ENCODE peak calls at places on chromosomes 1 and 21, in eight cellular contexts. J is foreskin keratinocyte, B is thoracic aorta, X is colonic mucosa, Z is cardiac muscle cell, C is pancreas, D is upper lobe of right lung, W is astrocyte. U is an unnamed sample. For H3K4me1, the result is how much of the 10 kb centered on the place peaks cover.

GRCh38 chr1:178470411-178470960 is 26.3 kb downstream of the CLEC20A start:
- DNase-seq in J (no peak), B (no peak), X (no peak), Z (no peak), C (no peak), D (no peak), W (no peak), U (no peak)

GRCh38 chr1:160400284-160400645 is at the start of gene VANGL2:
- DNase-seq in J (no peak), B (no peak), X (peak), Z (peak), C (peak), D (peak), W (peak), U (peak)

GRCh38 chr1:204201651-204202050 is 5.4 kb upstream of the KISS1 start:
- DNase-seq in J (no peak), B (no peak), X (no peak), Z (no peak), C (peak), D (no peak), W (no peak), U (no peak)

GRCh38 chr21:36854391-36854790 is 112.1 kb downstream of the HLCS start:
- DNase-seq in J (no peak), B (no peak), X (peak), Z (peak), C (no peak), D (no peak), W (no peak), U (no peak)

GRCh38 chr1:201468844-201469644 is at the start of gene PHLDA3:
- DNase-seq in J (peak), B (peak), X (peak), Z (peak), C (peak), D (peak), W (peak), U (peak)

GRCh38 chr1:223417444-223417843 is 24.2 kb downstream of the CCDC185 start:
- DNase-seq in J (no peak), B (no peak), X (no peak), Z (no peak), C (no peak), D (no peak), W (peak), U (no peak)

GRCh38 chr1:37670133-37670532 is 22.2 kb upstream of the CDCA8 start:
- DNase-seq in J (no peak), B (no peak), X (no peak), Z (no peak), C (no peak), D (no peak), W (no peak), U (no peak)

GRCh38 chr1:5660141-5660935 is 331.9 kb downstream of the NPHP4 start:
- DNase-seq in J (peak), B (no peak), X (no peak), Z (no peak), C (peak), D (no peak), W (no peak), U (no peak)

GRCh38 chr1:98991127-98992003 is 13.3 kb downstream of the PLPPR5 start:
- DNase-seq in J (peak), B (no peak), X (no peak), Z (peak), C (no peak), D (no peak), W (peak), U (no peak)

GRCh38 chr1:203268901-203269653 is 36.2 kb upstream of the BTG2 start:
- DNase-seq in J (no peak), B (no peak), X (peak), Z (peak), C (no peak), D (no peak), W (peak), U (no peak)

DNA sequence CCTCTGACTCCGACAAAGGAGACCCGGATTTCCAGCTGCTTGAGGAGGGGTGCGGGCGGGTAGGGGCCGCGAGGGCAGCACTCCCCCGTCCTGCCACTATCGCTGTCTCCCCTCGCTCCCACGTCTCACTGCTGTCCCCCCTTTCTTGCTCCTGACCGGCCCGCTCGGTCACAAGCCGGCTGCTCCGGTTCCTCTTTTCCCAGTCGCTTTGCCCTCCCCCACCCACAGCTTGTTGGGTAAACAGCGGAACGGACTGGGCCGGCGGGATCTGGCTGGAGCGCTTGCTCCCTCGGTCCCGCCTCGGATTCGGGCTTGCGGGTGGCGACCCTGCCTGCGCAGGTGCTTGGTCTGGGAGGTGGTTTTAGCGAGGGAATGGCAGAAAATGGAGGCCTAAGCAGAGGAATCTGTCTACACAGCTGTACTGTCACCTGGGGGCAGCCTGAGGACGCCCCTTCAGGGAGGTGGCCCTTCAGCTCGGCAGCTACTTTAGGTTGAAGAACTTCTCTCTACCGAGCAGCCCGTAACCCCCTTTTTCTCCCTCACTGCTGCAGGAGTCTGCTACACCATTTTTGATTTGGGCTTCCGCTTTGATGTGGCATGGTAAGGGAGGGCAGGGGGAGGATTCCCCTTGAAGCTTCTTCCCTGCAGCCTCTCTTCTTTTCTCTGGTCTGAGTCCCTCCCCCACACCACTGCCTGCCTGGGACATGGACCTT is 645 bp downstream of the ATP6V0B start:
- DNase-seq in J (no peak), B (no peak), X (peak), Z (peak), C (peak), D (peak), W (no peak), U (peak)
- H3K4me1 ChIP-seq in J (under half), B (half or more), X (under half), Z (under half), C (under half), D (under half), W (under half), U (half or more)

GRCh38 chr1:30111431-30111830 is 612.0 kb downstream of the MATN1 start:
- DNase-seq in J (no peak), B (no peak), X (peak), Z (peak), C (no peak), D (peak), W (peak), U (no peak)
- TF ChIP-seq CTCF in J (peak), B (no peak), X (peak), Z (peak), C (no peak), D (peak), W (peak), U (peak)

GRCh38 chr1:40386311-40386778 is 12.8 kb downstream of the SMAP2 start:
- DNase-seq in J (no peak), B (no peak), X (no peak), Z (no peak), C (no peak), D (no peak), W (no peak), U (no peak)

GRCh38 chr1:40385437-40386310 is 12.1 kb downstream of the SMAP2 start:
- DNase-seq in J (no peak), B (no peak), X (no peak), Z (peak), C (no peak), D (no peak), W (no peak), U (no peak)

GRCh38 chr1:40384413-40384762 is 10.9 kb downstream of the SMAP2 start:
- DNase-seq in J (no peak), B (no peak), X (no peak), Z (peak), C (no peak), D (no peak), W (no peak), U (no peak)

GRCh38 chr1:40383488-40384412 is 10.2 kb downstream of the SMAP2 start:
- DNase-seq in J (no peak), B (no peak), X (no peak), Z (peak), C (no peak), D (no peak), W (peak), U (no peak)

DNA sequence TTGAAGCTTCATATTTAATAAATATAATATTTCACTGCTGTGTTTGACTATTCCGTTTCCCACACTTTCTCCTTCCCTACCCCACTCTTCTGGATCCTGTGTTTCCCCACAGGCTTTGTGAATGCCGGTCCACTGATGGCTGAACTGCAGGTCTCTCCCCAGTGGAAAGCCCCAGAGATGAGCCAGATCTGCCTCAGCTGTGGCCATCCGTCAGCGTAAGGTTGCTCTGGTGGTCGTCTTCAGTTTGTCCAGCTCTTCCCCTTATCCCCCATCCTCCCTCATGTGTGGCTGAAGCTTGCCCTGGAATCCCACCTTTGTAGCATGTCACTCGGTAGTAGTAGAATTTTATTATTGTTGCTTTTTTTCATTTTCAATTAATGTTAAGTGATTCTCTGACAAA is 11.4 kb downstream of the SMAP2 start:
- DNase-seq in J (no peak), B (no peak), X (no peak), Z (no peak), C (no peak), D (no peak), W (no peak), U (no peak)
- H3K4me1 ChIP-seq in J (under half), B (under half), X (under half), Z (under half), C (half or more), D (half or more), W (under half), U (half or more)

GRCh38 chr1:116934586-116935207 is 25.0 kb downstream of the PTGFRN start:
- DNase-seq in J (no peak), B (no peak), X (no peak), Z (peak), C (no peak), D (no peak), W (no peak), U (no peak)
- TF ChIP-seq CTCF in J (peak), B (no peak), X (no peak), Z (peak), C (no peak), D (peak), W (peak), U (no peak)

GRCh38 chr1:154866995-154867795 is 2.9 kb downstream of the KCNN3 start:
- DNase-seq in J (peak), B (no peak), X (no peak), Z (peak), C (no peak), D (peak), W (peak), U (no peak)

GRCh38 chr1:154864189-154864985 is 5.7 kb downstream of the KCNN3 start:
- DNase-seq in J (no peak), B (no peak), X (no peak), Z (no peak), C (no peak), D (no peak), W (no peak), U (no peak)

GRCh38 chr1:154866257-154866994 is 3.7 kb downstream of the KCNN3 start:
- DNase-seq in J (no peak), B (no peak), X (no peak), Z (peak), C (no peak), D (no peak), W (peak), U (no peak)

GRCh38 chr1:154863702-154864174 is 6.3 kb downstream of the KCNN3 start:
- DNase-seq in J (no peak), B (no peak), X (no peak), Z (peak), C (no peak), D (no peak), W (peak), U (no peak)

DNA sequence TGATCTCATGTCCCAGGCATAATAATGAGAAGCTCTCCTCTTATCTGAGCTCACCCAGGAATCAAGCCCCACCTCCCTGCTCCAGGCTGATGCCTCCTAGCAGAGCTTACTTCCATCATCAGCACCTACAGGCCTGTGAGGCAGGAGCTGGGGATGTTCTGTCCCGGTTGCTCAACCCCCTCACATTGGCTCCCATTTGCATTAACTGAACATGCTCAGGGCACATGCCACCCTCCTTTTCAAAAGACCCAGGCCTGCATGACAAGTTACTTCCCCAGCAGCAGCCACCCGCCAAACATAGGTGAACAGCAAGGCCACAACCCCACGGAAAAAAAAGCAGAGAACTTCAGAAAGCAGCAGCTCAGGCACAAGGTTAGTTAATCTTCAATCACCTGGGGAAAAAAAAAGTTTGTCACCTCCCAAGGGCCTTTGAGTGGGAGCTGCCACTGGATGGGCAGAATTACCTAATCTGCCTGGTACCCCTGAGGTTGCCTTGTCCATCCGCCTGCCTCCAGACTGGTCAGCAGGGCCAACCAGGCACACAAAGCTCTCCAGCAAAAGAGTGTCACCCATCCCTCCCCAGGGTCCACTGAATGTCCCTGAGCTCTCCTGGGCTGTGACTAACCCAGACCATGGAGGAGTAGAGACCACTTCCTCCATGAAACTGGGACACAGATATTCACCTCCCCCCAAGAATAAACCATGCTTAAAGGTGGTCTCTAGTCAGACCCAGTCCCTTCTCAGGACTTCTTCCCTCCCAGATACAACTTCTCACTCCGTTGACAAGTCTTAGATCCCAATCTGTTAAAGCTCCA is 4.4 kb downstream of the KCNN3 start:
- DNase-seq in J (no peak), B (no peak), X (no peak), Z (no peak), C (no peak), D (no peak), W (no peak), U (no peak)
- H3K4me1 ChIP-seq in J (under half), B (under half), X (under half), Z (under half), C (under half), D (under half), W (half or more), U (under half)